ENCODE peak calls at places on chromosomes 7 and 10, in four cellular contexts. S, B, Z and O are unnamed samples.

GRCh38 chr7:128890306-128891109 is 20.0 kb downstream of the KCP start:
- DNase-seq in B (peak; percentile 84), S (peak; percentile 91), Z (no peak), O (peak; percentile 52)

GRCh38 chr7:149626972-149627371 is 129.4 kb upstream of the ZNF746 start:
- DNase-seq in Z (no peak), B (no peak), S (no peak), O (no peak)

GRCh38 chr10:75408911-75409885 is 7.6 kb upstream of the ZNF503 start:
- DNase-seq in B (peak; percentile 98), Z (no peak), S (peak; percentile 99), O (peak; percentile 75)

GRCh38 chr10:104643023-104643663 is 2.1 kb downstream of the SORCS3 start:
- DNase-seq in Z (no peak), S (no peak), B (no peak), O (no peak)

GRCh38 chr10:130045091-130045652 is 65.5 kb downstream of the C10orf143 start:
- DNase-seq in S (peak; percentile 18), Z (no peak), B (no peak), O (peak; percentile 78)

GRCh38 chr7:21383217-21383832 is 44.6 kb upstream of the SP4 start:
- DNase-seq in Z (no peak), B (no peak), S (no peak), O (no peak)

GRCh38 chr10:18082381-18082780 is 57.8 kb upstream of the CACNB2 start:
- DNase-seq in S (no peak), Z (no peak), B (no peak), O (no peak)

GRCh38 chr10:46236537-46236887 is 50.3 kb upstream of the ANTXRL start:
- DNase-seq in B (no peak), S (no peak), Z (no peak), O (no peak)

GRCh38 chr10:83869898-83870297 is 269.4 kb upstream of the GHITM start:
- DNase-seq in S (no peak), Z (no peak), B (no peak), O (no peak)

GRCh38 chr7:27108390-27109127 is 6.1 kb upstream of the HOXA2 start:
- DNase-seq in Z (no peak), B (no peak), S (no peak), O (peak; percentile 72)

GRCh38 chr7:150799741-150800575 is at the start of gene TMEM176B:
- DNase-seq in S (peak; percentile 34), Z (no peak), B (peak; percentile 49), O (peak; percentile 37)

GRCh38 chr10:14775656-14776055 is 959 bp upstream of the FAM107B start:
- DNase-seq in B (no peak), Z (no peak), S (no peak), O (no peak)

GRCh38 chr7:33050425-33051318 is 11.9 kb downstream of the NT5C3A start:
- DNase-seq in B (peak; percentile 51), S (no peak), Z (no peak), O (no peak)

GRCh38 chr7:33055147-33055546 is 7.4 kb downstream of the NT5C3A start:
- DNase-seq in Z (no peak), B (no peak), S (no peak), O (no peak)

GRCh38 chr7:33059635-33060034 is 2.9 kb downstream of the NT5C3A start:
- DNase-seq in Z (no peak), S (no peak), B (no peak), O (no peak)

GRCh38 chr7:33053716-33054115 is 8.9 kb downstream of the NT5C3A start:
- DNase-seq in S (no peak), Z (no peak), B (no peak), O (no peak)

DNA sequence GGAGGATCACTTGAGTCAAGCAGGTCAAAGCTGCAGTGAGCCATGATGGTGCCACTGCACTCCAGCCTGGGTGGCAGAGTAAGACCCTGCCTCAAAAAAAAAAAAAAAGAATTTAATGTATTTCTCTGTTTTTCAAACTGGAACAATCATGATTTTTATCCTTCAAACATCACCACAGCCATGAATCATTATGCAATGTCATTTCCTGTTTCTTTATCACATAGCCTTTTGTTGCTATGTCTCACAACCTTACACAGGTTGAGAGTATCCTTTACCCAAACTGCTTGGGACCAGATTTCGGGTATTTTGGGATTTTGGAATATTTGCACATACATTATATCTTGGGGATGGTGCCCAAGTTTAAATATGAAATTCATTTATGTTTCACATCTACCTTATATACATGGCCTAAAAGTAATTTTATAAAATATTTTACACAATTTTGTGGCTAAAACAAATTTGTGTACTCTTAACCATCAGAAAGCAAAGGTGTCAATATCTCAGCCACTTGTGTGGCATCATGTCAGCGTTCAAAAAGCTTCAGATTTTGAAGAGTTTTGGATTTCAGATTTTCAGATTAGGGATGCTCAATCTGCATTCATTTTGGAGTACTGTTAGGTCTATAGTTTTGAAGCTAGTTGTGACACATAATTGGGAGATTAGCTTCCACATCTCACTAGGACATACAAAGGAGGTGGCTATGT is 8.2 kb downstream of the NT5C3A start:
- DNase-seq in Z (no peak), S (no peak), B (no peak), O (no peak)
- TF ChIP-seq USF1 in Z (no peak), S (no peak), B (no peak), O (no peak)

DNA sequence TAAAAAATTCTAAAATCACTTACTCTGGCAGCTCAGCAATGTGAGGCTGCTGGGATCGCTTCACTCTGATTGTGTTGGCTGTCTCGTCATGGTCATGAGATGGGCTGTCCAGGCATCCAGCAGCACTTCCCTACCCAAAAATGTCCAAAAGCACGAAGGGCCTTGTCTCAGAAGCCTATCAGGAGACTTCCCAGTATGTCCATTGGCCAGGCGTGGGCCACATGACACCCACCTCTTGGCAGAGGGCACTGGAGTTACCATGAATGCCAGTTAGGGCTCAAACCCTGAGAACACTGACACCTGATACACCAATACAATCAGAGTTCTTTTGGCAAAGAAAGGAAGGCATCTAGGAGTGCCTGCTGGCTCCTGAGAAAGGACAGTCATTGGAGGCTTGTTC is 27.0 kb upstream of the GLI3 start:
- DNase-seq in B (no peak), Z (no peak), S (no peak), O (no peak)
- TF ChIP-seq USF1 in B (no peak), Z (no peak), S (no peak), O (no peak)

DNA sequence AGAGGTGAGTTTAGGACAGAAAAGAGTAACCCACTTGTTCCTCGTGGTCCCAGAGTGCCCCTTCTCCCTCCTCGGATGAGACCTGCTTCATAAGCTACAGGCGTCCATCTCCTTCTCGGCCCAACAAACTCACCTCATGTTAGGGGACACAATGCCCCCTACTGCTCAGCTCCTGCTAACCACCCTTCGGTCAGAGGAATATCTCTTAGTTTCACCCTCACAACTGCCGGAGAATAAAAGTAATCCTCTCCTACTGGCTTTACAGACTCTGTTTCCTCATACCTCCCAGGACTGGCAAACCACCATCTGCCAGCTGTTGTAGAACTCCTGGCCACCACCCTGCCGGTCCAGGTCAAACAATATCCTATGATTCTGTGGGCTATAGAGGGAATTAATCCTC is 3.2 kb downstream of the AKR1B15 start:
- DNase-seq in B (no peak), Z (no peak), S (peak; percentile 25), O (peak; percentile 40)
- TF ChIP-seq USF1 in B (no peak), Z (no peak), S (no peak), O (no peak)

GRCh38 chr7:92881091-92881485 is 44.7 kb upstream of the CDK6 start:
- DNase-seq in Z (no peak), B (no peak), S (no peak), O (no peak)

GRCh38 chr7:92882760-92883159 is 46.4 kb upstream of the CDK6 start:
- DNase-seq in Z (no peak), B (no peak), S (no peak), O (no peak)

GRCh38 chr7:92884218-92884617 is 47.8 kb upstream of the CDK6 start:
- DNase-seq in B (no peak), Z (no peak), S (no peak), O (no peak)

GRCh38 chr7:92877367-92877766 is 41.0 kb upstream of the CDK6 start:
- DNase-seq in B (no peak), S (no peak), Z (no peak), O (no peak)

GRCh38 chr7:92880212-92881090 is 44.1 kb upstream of the CDK6 start:
- DNase-seq in Z (no peak), S (no peak), B (peak; percentile 39), O (peak; percentile 63)
- TF ChIP-seq USF1 in Z (no peak), S (no peak), B (no peak), O (no peak)

GRCh38 chr7:2446676-2447075 is 29.5 kb downstream of the GRIFIN start:
- DNase-seq in Z (no peak), B (no peak), S (no peak), O (no peak)

GRCh38 chr7:2445047-2445446 is 31.2 kb downstream of the GRIFIN start:
- DNase-seq in Z (no peak), S (no peak), B (no peak), O (no peak)

GRCh38 chr7:2445898-2446555 is 30.2 kb downstream of the GRIFIN start:
- DNase-seq in Z (no peak), B (no peak), S (no peak), O (no peak)

GRCh38 chr7:2443491-2443890 is 32.7 kb downstream of the GRIFIN start:
- DNase-seq in S (no peak), Z (no peak), B (no peak), O (no peak)

DNA sequence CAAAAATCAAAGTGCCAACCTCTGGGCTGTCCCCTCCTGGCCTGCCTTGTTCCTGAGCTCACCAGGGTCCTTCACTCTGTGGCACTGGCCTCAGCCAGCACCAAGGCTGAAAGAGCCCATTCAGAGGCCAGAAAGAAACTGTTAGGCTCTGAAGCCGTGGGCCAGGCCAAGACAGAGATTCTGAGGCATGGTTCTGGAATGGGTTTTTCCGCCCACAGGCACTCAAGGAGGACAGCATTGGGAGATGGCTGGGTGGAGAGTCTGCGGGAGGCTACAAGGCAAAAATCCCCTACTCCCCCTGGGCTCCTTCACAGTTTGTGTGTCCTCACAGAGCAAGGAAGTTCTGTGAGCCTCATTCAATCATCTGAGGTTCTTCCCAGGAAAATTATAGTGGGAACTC is 31.7 kb downstream of the GRIFIN start:
- DNase-seq in S (no peak), Z (no peak), B (no peak), O (no peak)
- TF ChIP-seq USF1 in S (no peak), Z (no peak), B (no peak), O (no peak)